ENCODE peak calls at places on chromosomes 13 and 19, in nine cellular contexts. J, O, I, R, S, F, V, X and Z are unnamed samples.
A peak's percentile ranks its signal among the peaks of the same experiment; 100 is the strongest.

GRCh38 chr13:104779311-104779710 is 1713.1 kb upstream of the SLC10A2 start:
- DNase-seq in J (no peak), S (no peak), F (no peak), I (no peak), R (no peak), V (peak; percentile 22), X (no peak), O (no peak), Z (no peak)

GRCh38 chr13:80047406-80047805 is 293.5 kb downstream of the SPRY2 start:
- DNase-seq in X (no peak), S (no peak), O (no peak), J (no peak), V (no peak), F (no peak), R (no peak), I (no peak), Z (no peak)

GRCh38 chr13:113433391-113433916 is 19.8 kb downstream of the ADPRHL1 start:
- DNase-seq in J (no peak), V (no peak), R (no peak), I (no peak), O (no peak), S (no peak), X (no peak), F (no peak), Z (no peak)

GRCh38 chr13:113532156-113532806 is 41.8 kb upstream of the DCUN1D2 start:
- DNase-seq in V (no peak), S (no peak), R (no peak), J (no peak), X (no peak), F (no peak), O (no peak), I (peak; percentile 61), Z (no peak)

GRCh38 chr19:53057904-53058579 is 13.5 kb downstream of the ERVV-2 start:
- DNase-seq in S (peak; percentile 31), R (peak; percentile 65), F (no peak), I (peak; percentile 70), V (no peak), J (peak; percentile 22), O (no peak), X (no peak), Z (peak; percentile 30)

GRCh38 chr19:13784731-13785452 is 10.4 kb upstream of the ZSWIM4 start:
- DNase-seq in J (peak; percentile 71), S (peak; percentile 63), V (peak; percentile 67), R (peak; percentile 40), I (peak; percentile 85), F (peak; percentile 69), X (peak; percentile 71), O (peak; percentile 85), Z (no peak)

GRCh38 chr19:30448386-30449130 is 76.4 kb downstream of the ZNF536 start:
- DNase-seq in I (no peak), S (no peak), R (no peak), F (no peak), J (no peak), O (no peak), V (no peak), X (no peak), Z (no peak)

GRCh38 chr13:36261976-36262375 is 35.6 kb downstream of the CCDC169 start:
- DNase-seq in S (no peak), R (no peak), X (no peak), O (no peak), V (no peak), J (no peak), I (no peak), F (no peak), Z (no peak)

GRCh38 chr13:32150794-32151193 is 119.2 kb downstream of the FRY start:
- DNase-seq in R (no peak), X (no peak), F (no peak), I (peak; percentile 85), S (no peak), J (no peak), O (no peak), V (no peak), Z (no peak)

GRCh38 chr13:24361138-24361537 is 51.8 kb downstream of the C1QTNF9 start:
- DNase-seq in O (peak; percentile 32), X (no peak), J (no peak), I (no peak), S (no peak), F (no peak), R (no peak), V (no peak), Z (no peak)

GRCh38 chr13:102117175-102117830 is 284.5 kb downstream of the FGF14 start:
- DNase-seq in S (no peak), X (no peak), R (no peak), O (no peak), J (no peak), V (no peak), I (no peak), F (no peak), Z (no peak)